ENCODE peak calls at places on chromosome 1, in eight cellular contexts. One of them, this sample, is unnamed.

GRCh38 chr1:218646288-218646687 is 301.2 kb downstream of the TGFB2 start:
- DNase-seq in left lung: no peak
- DNase-seq in amygdala: no peak
- DNase-seq in epithelial cell of esophagus: no peak
- DNase-seq in stomach: no peak
- DNase-seq in activated T-helper 1 cell treated with Interleukin-2 at 50 U/mL for 16 hours: no peak
- DNase-seq in EH: no peak
- DNase-seq in GF-D8: no peak
- DNase-seq in this sample: no peak

GRCh38 chr1:248521856-248522255 is 14.0 kb downstream of the OR2G6 start:
- DNase-seq in left lung: no peak
- DNase-seq in amygdala: no peak
- DNase-seq in epithelial cell of esophagus: no peak
- DNase-seq in stomach: no peak
- DNase-seq in activated T-helper 1 cell treated with Interleukin-2 at 50 U/mL for 16 hours: no peak
- DNase-seq in EH: no peak
- DNase-seq in GF-D8: no peak
- DNase-seq in this sample: no peak

GRCh38 chr1:40646385-40646784 is 19.1 kb downstream of the RIMS3 start:
- DNase-seq in left lung: no peak
- DNase-seq in amygdala: no peak
- DNase-seq in epithelial cell of esophagus: peak
- DNase-seq in stomach: no peak
- DNase-seq in activated T-helper 1 cell treated with Interleukin-2 at 50 U/mL for 16 hours: no peak
- DNase-seq in EH: peak
- DNase-seq in GF-D8: no peak
- DNase-seq in this sample: no peak

GRCh38 chr1:93979040-93979717 is 69.9 kb upstream of the GCLM start:
- DNase-seq in left lung: no peak
- DNase-seq in amygdala: no peak
- DNase-seq in epithelial cell of esophagus: no peak
- DNase-seq in stomach: no peak
- DNase-seq in activated T-helper 1 cell treated with Interleukin-2 at 50 U/mL for 16 hours: no peak
- DNase-seq in EH: no peak
- DNase-seq in GF-D8: no peak
- DNase-seq in this sample: no peak

GRCh38 chr1:203187306-203188264 is 1.1 kb upstream of the CHI3L1 start:
- DNase-seq in left lung: no peak
- DNase-seq in amygdala: no peak
- DNase-seq in epithelial cell of esophagus: no peak
- DNase-seq in stomach: no peak
- DNase-seq in activated T-helper 1 cell treated with Interleukin-2 at 50 U/mL for 16 hours: no peak
- DNase-seq in EH: no peak
- DNase-seq in GF-D8: no peak
- DNase-seq in this sample: no peak

GRCh38 chr1:233253231-233254038 is 42.1 kb downstream of the PCNX2 start:
- DNase-seq in left lung: no peak
- DNase-seq in amygdala: no peak
- DNase-seq in epithelial cell of esophagus: no peak
- DNase-seq in stomach: no peak
- DNase-seq in activated T-helper 1 cell treated with Interleukin-2 at 50 U/mL for 16 hours: no peak
- DNase-seq in EH: no peak
- DNase-seq in GF-D8: no peak
- DNase-seq in this sample: no peak

GRCh38 chr1:242568666-242569065 is 44.2 kb upstream of the PLD5 start:
- DNase-seq in left lung: no peak
- DNase-seq in amygdala: no peak
- DNase-seq in epithelial cell of esophagus: no peak
- DNase-seq in stomach: no peak
- DNase-seq in activated T-helper 1 cell treated with Interleukin-2 at 50 U/mL for 16 hours: no peak
- DNase-seq in EH: no peak
- DNase-seq in GF-D8: no peak
- DNase-seq in this sample: no peak

GRCh38 chr1:78536427-78536826 is 45.7 kb downstream of the PTGFR start:
- DNase-seq in left lung: no peak
- DNase-seq in amygdala: no peak
- DNase-seq in epithelial cell of esophagus: peak
- DNase-seq in stomach: no peak
- DNase-seq in activated T-helper 1 cell treated with Interleukin-2 at 50 U/mL for 16 hours: no peak
- DNase-seq in EH: peak
- DNase-seq in GF-D8: no peak
- DNase-seq in this sample: no peak